ENCODE peak calls at places on chromosomes 12 and 14, in seven cellular contexts. O is HT1080, I is fibroblast of the aortic adventitia, A is left ventricle myocardium inferior, H is sigmoid colon, L is astrocyte, Y is DND-41. C is an unnamed sample.

GRCh38 chr14:71985538-71986234 is 53.5 kb downstream of the RGS6 start:
- DNase-seq in O (no peak), I (no peak), A (no peak), H (no peak), L (no peak), Y (no peak), C (no peak)

GRCh38 chr12:57487597-57488396 is at the start of gene MARS1:
- DNase-seq in O (peak; percentile 97), I (peak; percentile 97), A (peak; percentile 93), H (peak; percentile 98), L (peak; percentile 92), Y (peak; percentile 95), C (peak; percentile 96)

GRCh38 chr12:62586850-62587249 is 120.2 kb downstream of the MON2 start:
- DNase-seq in O (no peak), I (no peak), A (no peak), H (no peak), L (no peak), Y (no peak), C (no peak)

GRCh38 chr12:31002361-31002725 is 71.3 kb upstream of the DDX11 start:
- DNase-seq in O (no peak), I (no peak), A (no peak), H (peak; percentile 55), L (no peak), Y (no peak), C (no peak)

GRCh38 chr14:68109132-68109531 is 289.6 kb downstream of the RAD51B start:
- DNase-seq in O (no peak), I (peak; percentile 64), A (no peak), H (no peak), L (peak; percentile 76), Y (no peak), C (no peak)

GRCh38 chr12:119229837-119230236 is 51.1 kb downstream of the HSPB8 start:
- DNase-seq in O (peak; percentile 74), I (peak; percentile 53), A (peak; percentile 35), H (no peak), L (peak; percentile 14), Y (peak; percentile 16), C (no peak)

GRCh38 chr12:79662046-79662811 is 28.5 kb downstream of the PAWR start:
- DNase-seq in O (no peak), I (no peak), A (no peak), H (no peak), L (peak; percentile 58), Y (no peak), C (no peak)

GRCh38 chr14:102590667-102591099 is 1.8 kb upstream of the RCOR1 start:
- DNase-seq in O (peak; percentile 63), I (peak; percentile 46), A (no peak), H (no peak), L (peak; percentile 14), Y (no peak), C (peak; percentile 26)

GRCh38 chr12:6450869-6451347 is 934 bp upstream of the TAPBPL start:
- DNase-seq in O (no peak), I (no peak), A (no peak), H (peak; percentile 83), L (no peak), Y (no peak), C (peak; percentile 47)

GRCh38 chr12:6758511-6758910 is 5.6 kb upstream of the MLF2 start:
- DNase-seq in O (no peak), I (no peak), A (no peak), H (no peak), L (no peak), Y (no peak), C (no peak)

GRCh38 chr12:93722757-93723567 is 45.8 kb downstream of the CRADD start:
- DNase-seq in O (peak; percentile 79), I (no peak), A (no peak), H (no peak), L (peak; percentile 22), Y (no peak), C (no peak)

GRCh38 chr12:203462-204260 is 10.3 kb downstream of the SLC6A12 start:
- DNase-seq in O (no peak), I (no peak), A (peak; percentile 39), H (no peak), L (no peak), Y (no peak), C (no peak)

GRCh38 chr14:64604001-64604400 is 54.2 kb downstream of the PPP1R36 start:
- DNase-seq in O (peak; percentile 20), I (no peak), A (no peak), H (no peak), L (no peak), Y (no peak), C (no peak)